ENCODE peak calls at places on chromosomes 11 and 22, in seven cellular contexts. One of them, this sample, is unnamed.

GRCh38 chr11:28228196-28228595 is 120.0 kb downstream of the METTL15 start:
- DNase-seq in body of pancreas: no peak
- DNase-seq in type B pancreatic cell: no peak
- DNase-seq in HL-60: no peak
- DNase-seq in uterus: no peak
- DNase-seq in WERI-Rb-1: no peak
- DNase-seq in IMR-90: peak
- DNase-seq in this sample: no peak

GRCh38 chr11:116539211-116539610 is 233.6 kb downstream of the BUD13 start:
- DNase-seq in body of pancreas: no peak
- DNase-seq in type B pancreatic cell: no peak
- DNase-seq in HL-60: no peak
- DNase-seq in uterus: no peak
- DNase-seq in WERI-Rb-1: no peak
- DNase-seq in IMR-90: no peak
- DNase-seq in this sample: no peak

GRCh38 chr11:62710001-62710345 is 2.5 kb downstream of the GNG3 start:
- DNase-seq in body of pancreas: no peak
- DNase-seq in type B pancreatic cell: no peak
- DNase-seq in HL-60: no peak
- DNase-seq in uterus: no peak
- DNase-seq in WERI-Rb-1: no peak
- DNase-seq in IMR-90: no peak
- DNase-seq in this sample: no peak

GRCh38 chr11:26891501-26891900 is 102.4 kb upstream of the FIBIN start:
- DNase-seq in body of pancreas: no peak
- DNase-seq in type B pancreatic cell: no peak
- DNase-seq in HL-60: no peak
- DNase-seq in uterus: no peak
- DNase-seq in WERI-Rb-1: no peak
- DNase-seq in IMR-90: no peak
- DNase-seq in this sample: no peak

GRCh38 chr11:15769203-15769602 is 587.1 kb downstream of the SOX6 start:
- DNase-seq in body of pancreas: peak
- DNase-seq in type B pancreatic cell: no peak
- DNase-seq in HL-60: no peak
- DNase-seq in uterus: no peak
- DNase-seq in WERI-Rb-1: no peak
- DNase-seq in IMR-90: no peak
- DNase-seq in this sample: no peak

GRCh38 chr22:30196141-30196866 is 50.3 kb downstream of the LIF start:
- DNase-seq in body of pancreas: peak
- DNase-seq in type B pancreatic cell: no peak
- DNase-seq in HL-60: peak
- DNase-seq in uterus: peak
- DNase-seq in WERI-Rb-1: peak
- DNase-seq in IMR-90: peak
- DNase-seq in this sample: no peak

GRCh38 chr22:29524440-29525191 is 28.9 kb downstream of the THOC5 start:
- DNase-seq in body of pancreas: peak
- DNase-seq in type B pancreatic cell: no peak
- DNase-seq in HL-60: no peak
- DNase-seq in uterus: no peak
- DNase-seq in WERI-Rb-1: peak
- DNase-seq in IMR-90: peak
- DNase-seq in this sample: peak

GRCh38 chr11:132111781-132112380 is 741.5 kb downstream of the NTM start:
- DNase-seq in body of pancreas: no peak
- DNase-seq in type B pancreatic cell: no peak
- DNase-seq in HL-60: no peak
- DNase-seq in uterus: no peak
- DNase-seq in WERI-Rb-1: no peak
- DNase-seq in IMR-90: peak
- DNase-seq in this sample: no peak

GRCh38 chr11:116853461-116854073 is 16.1 kb upstream of the APOA1 start:
- DNase-seq in body of pancreas: no peak
- DNase-seq in type B pancreatic cell: no peak
- DNase-seq in HL-60: peak
- DNase-seq in uterus: no peak
- DNase-seq in WERI-Rb-1: no peak
- DNase-seq in IMR-90: peak
- DNase-seq in this sample: no peak

GRCh38 chr11:11978098-11978637 is 30.3 kb downstream of the DKK3 start:
- DNase-seq in body of pancreas: no peak
- DNase-seq in type B pancreatic cell: peak
- DNase-seq in HL-60: no peak
- DNase-seq in uterus: no peak
- DNase-seq in WERI-Rb-1: no peak
- DNase-seq in IMR-90: no peak
- DNase-seq in this sample: no peak

GRCh38 chr11:42524534-42525227 is 787.1 kb upstream of the API5 start:
- DNase-seq in body of pancreas: peak
- DNase-seq in type B pancreatic cell: peak
- DNase-seq in HL-60: peak
- DNase-seq in uterus: peak
- DNase-seq in WERI-Rb-1: peak
- DNase-seq in IMR-90: no peak
- DNase-seq in this sample: peak

GRCh38 chr11:119295178-119295577 is 21.8 kb downstream of the MCAM start:
- DNase-seq in body of pancreas: no peak
- DNase-seq in type B pancreatic cell: no peak
- DNase-seq in HL-60: no peak
- DNase-seq in uterus: no peak
- DNase-seq in WERI-Rb-1: no peak
- DNase-seq in IMR-90: no peak
- DNase-seq in this sample: no peak

GRCh38 chr22:47189056-47189916 is 426.8 kb downstream of the TBC1D22A start:
- DNase-seq in body of pancreas: no peak
- DNase-seq in type B pancreatic cell: peak
- DNase-seq in HL-60: no peak
- DNase-seq in uterus: no peak
- DNase-seq in WERI-Rb-1: no peak
- DNase-seq in IMR-90: no peak
- DNase-seq in this sample: no peak

GRCh38 chr11:64492561-64492960 is 98.5 kb upstream of the SLC22A12 start:
- DNase-seq in body of pancreas: no peak
- DNase-seq in type B pancreatic cell: no peak
- DNase-seq in HL-60: no peak
- DNase-seq in uterus: no peak
- DNase-seq in WERI-Rb-1: no peak
- DNase-seq in IMR-90: no peak
- DNase-seq in this sample: no peak

GRCh38 chr11:6298605-6299004 is 21.7 kb downstream of the CAVIN3 start:
- DNase-seq in body of pancreas: peak
- DNase-seq in type B pancreatic cell: no peak
- DNase-seq in HL-60: peak
- DNase-seq in uterus: no peak
- DNase-seq in WERI-Rb-1: peak
- DNase-seq in IMR-90: no peak
- DNase-seq in this sample: peak

GRCh38 chr11:69825037-69825834 is 6.0 kb upstream of the FGF3 start:
- DNase-seq in body of pancreas: no peak
- DNase-seq in type B pancreatic cell: no peak
- DNase-seq in HL-60: no peak
- DNase-seq in uterus: no peak
- DNase-seq in WERI-Rb-1: no peak
- DNase-seq in IMR-90: no peak
- DNase-seq in this sample: no peak

DNA sequence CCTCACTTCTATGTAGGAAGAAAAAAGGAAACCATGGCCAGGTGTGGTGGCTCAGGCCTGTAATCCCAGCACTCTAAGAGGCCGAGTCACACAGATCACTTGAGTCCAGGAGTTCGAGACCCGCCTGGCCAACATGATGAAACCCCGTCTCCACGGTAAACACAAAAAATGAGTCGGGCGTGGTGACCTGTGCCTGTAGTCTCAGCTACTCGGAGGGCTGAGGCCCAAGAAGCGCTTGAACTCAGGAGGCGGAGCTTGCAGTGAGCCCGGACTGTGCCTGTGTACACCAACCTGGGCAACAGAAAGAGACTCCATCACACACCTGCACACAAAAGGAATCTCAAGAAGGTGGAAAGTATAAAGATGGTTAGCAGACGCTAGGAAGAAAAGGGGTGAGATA is 17.7 kb downstream of the DEFB131B start:
- DNase-seq in body of pancreas: no peak
- DNase-seq in type B pancreatic cell: no peak
- DNase-seq in HL-60: no peak
- DNase-seq in uterus: no peak
- DNase-seq in WERI-Rb-1: no peak
- DNase-seq in IMR-90: no peak
- DNase-seq in this sample: no peak
- TF ChIP-seq CTCF in body of pancreas: no peak
- TF ChIP-seq CTCF in type B pancreatic cell: no peak
- TF ChIP-seq CTCF in HL-60: no peak
- TF ChIP-seq CTCF in uterus: no peak
- TF ChIP-seq CTCF in WERI-Rb-1: no peak
- TF ChIP-seq CTCF in IMR-90: no peak
- TF ChIP-seq CTCF in this sample: no peak

GRCh38 chr22:43792905-43793304 is 19.2 kb downstream of the EFCAB6 start:
- DNase-seq in body of pancreas: no peak
- DNase-seq in type B pancreatic cell: no peak
- DNase-seq in HL-60: no peak
- DNase-seq in uterus: no peak
- DNase-seq in WERI-Rb-1: no peak
- DNase-seq in IMR-90: no peak
- DNase-seq in this sample: no peak

GRCh38 chr22:43800970-43801369 is 11.1 kb downstream of the EFCAB6 start:
- DNase-seq in body of pancreas: no peak
- DNase-seq in type B pancreatic cell: no peak
- DNase-seq in HL-60: no peak
- DNase-seq in uterus: no peak
- DNase-seq in WERI-Rb-1: no peak
- DNase-seq in IMR-90: no peak
- DNase-seq in this sample: no peak

GRCh38 chr22:43795320-43795719 is 16.8 kb downstream of the EFCAB6 start:
- DNase-seq in body of pancreas: no peak
- DNase-seq in type B pancreatic cell: no peak
- DNase-seq in HL-60: no peak
- DNase-seq in uterus: no peak
- DNase-seq in WERI-Rb-1: no peak
- DNase-seq in IMR-90: no peak
- DNase-seq in this sample: no peak

GRCh38 chr22:43798492-43798891 is 13.6 kb downstream of the EFCAB6 start:
- DNase-seq in body of pancreas: no peak
- DNase-seq in type B pancreatic cell: no peak
- DNase-seq in HL-60: no peak
- DNase-seq in uterus: no peak
- DNase-seq in WERI-Rb-1: no peak
- DNase-seq in IMR-90: peak
- DNase-seq in this sample: no peak

DNA sequence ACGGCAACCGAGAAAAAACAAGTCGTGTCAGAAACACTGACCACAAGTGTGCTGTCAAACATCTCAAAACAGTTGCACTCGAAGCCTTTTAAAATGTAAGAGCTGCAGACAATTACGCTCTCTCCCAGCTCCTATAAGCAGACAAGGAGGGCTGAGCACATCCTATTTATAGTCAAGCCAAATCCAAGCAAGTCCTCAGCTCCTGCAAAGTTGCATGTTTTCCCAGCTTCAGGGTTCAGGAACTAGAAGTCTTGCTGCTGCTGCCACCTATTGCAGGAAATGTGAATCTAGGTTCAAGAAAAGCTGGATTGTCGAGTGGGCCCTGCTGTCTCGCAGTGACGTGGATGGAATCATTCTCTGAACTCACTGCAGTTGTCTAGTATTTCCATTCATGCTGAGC is 15.5 kb downstream of the EFCAB6 start:
- DNase-seq in body of pancreas: no peak
- DNase-seq in type B pancreatic cell: no peak
- DNase-seq in HL-60: no peak
- DNase-seq in uterus: no peak
- DNase-seq in WERI-Rb-1: peak
- DNase-seq in IMR-90: peak
- DNase-seq in this sample: no peak
- TF ChIP-seq CTCF in body of pancreas: no peak
- TF ChIP-seq CTCF in type B pancreatic cell: peak
- TF ChIP-seq CTCF in HL-60: peak
- TF ChIP-seq CTCF in uterus: peak
- TF ChIP-seq CTCF in WERI-Rb-1: peak
- TF ChIP-seq CTCF in IMR-90: peak
- TF ChIP-seq CTCF in this sample: peak

DNA sequence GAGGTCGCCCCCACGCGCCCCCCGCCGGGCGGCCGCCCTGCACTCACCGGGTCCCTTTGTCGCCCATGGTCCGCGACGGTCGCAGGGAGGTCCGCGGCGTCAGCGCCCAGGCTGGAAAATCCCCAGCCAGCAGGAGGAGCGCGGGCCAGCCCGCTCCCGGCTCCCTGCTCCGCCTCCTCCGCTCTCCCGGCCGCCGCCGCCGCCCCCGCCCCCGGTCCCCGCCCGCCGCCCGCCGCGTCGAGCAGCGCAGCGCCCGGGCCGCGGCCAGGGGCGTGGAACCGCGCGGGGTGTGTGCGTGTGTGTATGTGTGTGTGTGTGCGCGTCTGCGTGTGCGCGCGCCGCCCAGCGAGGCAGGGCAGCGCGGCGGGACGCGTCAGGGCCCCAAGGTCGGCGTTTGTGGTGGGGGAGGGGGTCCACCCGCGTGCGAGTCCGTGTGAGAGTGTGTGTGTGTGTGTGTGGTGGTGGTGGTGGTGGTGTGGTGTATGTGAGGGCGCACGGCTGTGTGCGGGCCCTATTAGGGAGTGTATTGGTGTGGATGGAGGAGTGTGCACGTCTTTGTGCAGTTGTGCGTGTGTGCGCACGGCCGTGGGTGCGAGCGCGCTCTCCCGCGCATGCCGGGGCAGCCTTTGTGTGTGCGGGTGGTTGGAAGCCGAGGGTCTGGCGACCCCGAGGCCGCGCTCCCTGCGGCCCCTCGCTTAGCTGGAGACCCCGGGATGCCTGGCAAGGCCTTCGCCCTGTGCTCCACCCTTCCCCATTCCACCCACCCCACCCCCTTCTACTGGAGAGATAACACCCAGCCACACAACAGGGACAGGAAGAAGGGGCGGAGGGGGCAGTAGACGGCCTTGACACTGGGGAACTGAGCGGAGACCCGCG is at the start of gene ARRB1:
- DNase-seq in body of pancreas: peak
- DNase-seq in type B pancreatic cell: peak
- DNase-seq in HL-60: peak
- DNase-seq in uterus: peak
- DNase-seq in WERI-Rb-1: peak
- DNase-seq in IMR-90: no peak
- DNase-seq in this sample: peak
- TF ChIP-seq CTCF in body of pancreas: no peak
- TF ChIP-seq CTCF in type B pancreatic cell: no peak
- TF ChIP-seq CTCF in HL-60: no peak
- TF ChIP-seq CTCF in uterus: no peak
- TF ChIP-seq CTCF in WERI-Rb-1: peak
- TF ChIP-seq CTCF in IMR-90: no peak
- TF ChIP-seq CTCF in this sample: peak

GRCh38 chr11:56748597-56748996 is at the start of gene OR9G4:
- DNase-seq in body of pancreas: no peak
- DNase-seq in type B pancreatic cell: no peak
- DNase-seq in HL-60: no peak
- DNase-seq in uterus: no peak
- DNase-seq in WERI-Rb-1: no peak
- DNase-seq in IMR-90: no peak
- DNase-seq in this sample: no peak

GRCh38 chr11:56751480-56751879 is 3.0 kb upstream of the OR9G4 start:
- DNase-seq in body of pancreas: no peak
- DNase-seq in type B pancreatic cell: no peak
- DNase-seq in HL-60: no peak
- DNase-seq in uterus: no peak
- DNase-seq in WERI-Rb-1: no peak
- DNase-seq in IMR-90: no peak
- DNase-seq in this sample: no peak

GRCh38 chr11:56750190-56750589 is 1.7 kb upstream of the OR9G4 start:
- DNase-seq in body of pancreas: no peak
- DNase-seq in type B pancreatic cell: no peak
- DNase-seq in HL-60: no peak
- DNase-seq in uterus: no peak
- DNase-seq in WERI-Rb-1: no peak
- DNase-seq in IMR-90: no peak
- DNase-seq in this sample: no peak
- TF ChIP-seq CTCF in body of pancreas: no peak
- TF ChIP-seq CTCF in type B pancreatic cell: no peak
- TF ChIP-seq CTCF in HL-60: no peak
- TF ChIP-seq CTCF in uterus: no peak
- TF ChIP-seq CTCF in WERI-Rb-1: no peak
- TF ChIP-seq CTCF in IMR-90: no peak
- TF ChIP-seq CTCF in this sample: no peak